ENCODE peak calls at places on chromosomes 12 and 14, in ten cellular contexts. D, A, X, M, Z, Q, T, B, Y and I are unnamed samples.

GRCh38 chr14:85366226-85366625 is 163.7 kb upstream of the FLRT2 start:
- DNase-seq in D (no peak), A (no peak), X (no peak), M (no peak), Z (no peak), Q (no peak), T (no peak), B (no peak), Y (no peak), I (no peak)

GRCh38 chr14:76541594-76542219 is 165.8 kb downstream of the ESRRB start:
- DNase-seq in D (no peak), A (no peak), X (no peak), M (peak), Z (no peak), Q (no peak), T (no peak), B (no peak), Y (no peak), I (no peak)

GRCh38 chr12:102511575-102511974 is 31.2 kb upstream of the IGF1 start:
- DNase-seq in D (no peak), A (no peak), X (no peak), M (no peak), Z (no peak), Q (no peak), T (no peak), B (no peak), Y (no peak), I (no peak)

GRCh38 chr14:80356413-80356812 is 145.1 kb upstream of the DIO2 start:
- DNase-seq in D (no peak), A (no peak), X (no peak), M (no peak), Z (peak), Q (peak), T (peak), B (no peak), Y (no peak), I (peak)

GRCh38 chr14:96249016-96249415 is 7.0 kb upstream of the BDKRB1 start:
- DNase-seq in D (no peak), A (no peak), X (no peak), M (no peak), Z (peak), Q (no peak), T (no peak), B (no peak), Y (no peak), I (no peak)

GRCh38 chr12:31204995-31205582 is 120.9 kb downstream of the SINHCAF start:
- DNase-seq in D (no peak), A (no peak), X (no peak), M (no peak), Z (peak), Q (no peak), T (peak), B (no peak), Y (no peak), I (no peak)

GRCh38 chr12:72141381-72141780 is 130.8 kb upstream of the TRHDE start:
- DNase-seq in D (no peak), A (no peak), X (no peak), M (no peak), Z (peak), Q (no peak), T (no peak), B (peak), Y (no peak), I (no peak)

GRCh38 chr12:52268212-52268611 is 6.2 kb upstream of the KRT86 start:
- DNase-seq in D (no peak), A (no peak), X (no peak), M (no peak), Z (peak), Q (no peak), T (no peak), B (no peak), Y (no peak), I (no peak)

GRCh38 chr14:77574446-77575125 is 41.9 kb downstream of the SPTLC2 start:
- DNase-seq in D (no peak), A (peak), X (no peak), M (no peak), Z (no peak), Q (no peak), T (no peak), B (no peak), Y (peak), I (no peak)

GRCh38 chr14:74569826-74570591 is 42.0 kb downstream of the LTBP2 start:
- DNase-seq in D (no peak), A (no peak), X (peak), M (no peak), Z (peak), Q (no peak), T (no peak), B (no peak), Y (no peak), I (no peak)

GRCh38 chr14:22811752-22812151 is 3.5 kb downstream of the SLC7A7 start:
- DNase-seq in D (no peak), A (no peak), X (no peak), M (no peak), Z (no peak), Q (no peak), T (no peak), B (no peak), Y (no peak), I (no peak)

GRCh38 chr12:96719671-96720362 is 187.2 kb upstream of the NEDD1 start:
- DNase-seq in D (no peak), A (peak), X (no peak), M (no peak), Z (peak), Q (peak), T (peak), B (peak), Y (no peak), I (peak)

GRCh38 chr14:63383776-63384367 is 65.1 kb upstream of the GPHB5 start:
- DNase-seq in D (no peak), A (no peak), X (no peak), M (no peak), Z (no peak), Q (no peak), T (no peak), B (peak), Y (no peak), I (no peak)

GRCh38 chr14:80576401-80576800 is 365.1 kb upstream of the DIO2 start:
- DNase-seq in D (no peak), A (no peak), X (no peak), M (no peak), Z (no peak), Q (no peak), T (no peak), B (no peak), Y (no peak), I (no peak)

GRCh38 chr14:36524874-36525745 is 5.1 kb upstream of the NKX2-1 start:
- DNase-seq in D (peak), A (peak), X (no peak), M (peak), Z (no peak), Q (no peak), T (no peak), B (no peak), Y (no peak), I (peak)

GRCh38 chr14:100350283-100350926 is 27.3 kb downstream of the SLC25A47 start:
- DNase-seq in D (no peak), A (peak), X (no peak), M (no peak), Z (no peak), Q (no peak), T (no peak), B (no peak), Y (no peak), I (no peak)

GRCh38 chr12:66143868-66144267 is 13.3 kb upstream of the LLPH start:
- DNase-seq in D (no peak), A (no peak), X (no peak), M (no peak), Z (no peak), Q (no peak), T (no peak), B (no peak), Y (no peak), I (no peak)

GRCh38 chr12:122527478-122527944 is 462 bp downstream of the KNTC1 start:
- DNase-seq in D (no peak), A (no peak), X (no peak), M (no peak), Z (peak), Q (no peak), T (peak), B (no peak), Y (no peak), I (no peak)

GRCh38 chr14:43438056-43438455 is 1069.0 kb downstream of the FSCB start:
- DNase-seq in D (no peak), A (no peak), X (no peak), M (no peak), Z (no peak), Q (no peak), T (no peak), B (no peak), Y (no peak), I (no peak)

GRCh38 chr14:45621731-45622130 is 368.7 kb upstream of the MIS18BP1 start:
- DNase-seq in D (no peak), A (no peak), X (no peak), M (no peak), Z (no peak), Q (no peak), T (no peak), B (no peak), Y (no peak), I (no peak)

GRCh38 chr14:94052662-94053061 is 26.5 kb downstream of the OTUB2 start:
- DNase-seq in D (no peak), A (no peak), X (peak), M (no peak), Z (no peak), Q (no peak), T (no peak), B (no peak), Y (no peak), I (no peak)

GRCh38 chr14:32428149-32428548 is 99.1 kb downstream of the AKAP6 start:
- DNase-seq in D (no peak), A (no peak), X (no peak), M (no peak), Z (no peak), Q (no peak), T (no peak), B (no peak), Y (no peak), I (no peak)

GRCh38 chr14:61531741-61532505 is 163.4 kb upstream of the HIF1A start:
- DNase-seq in D (no peak), A (no peak), X (no peak), M (no peak), Z (no peak), Q (no peak), T (no peak), B (no peak), Y (no peak), I (no peak)

GRCh38 chr14:68690106-68690960 is 102.5 kb downstream of the ZFP36L1 start:
- DNase-seq in D (no peak), A (no peak), X (no peak), M (no peak), Z (no peak), Q (no peak), T (no peak), B (no peak), Y (no peak), I (no peak)

GRCh38 chr12:111446044-111446581 is 40.4 kb downstream of the SH2B3 start:
- DNase-seq in D (no peak), A (no peak), X (no peak), M (peak), Z (peak), Q (peak), T (no peak), B (no peak), Y (no peak), I (no peak)

GRCh38 chr12:21499765-21500164 is 1.7 kb downstream of the RECQL start:
- DNase-seq in D (no peak), A (no peak), X (no peak), M (no peak), Z (no peak), Q (no peak), T (no peak), B (no peak), Y (no peak), I (no peak)

GRCh38 chr12:89349814-89350213 is 2.5 kb downstream of the DUSP6 start:
- DNase-seq in D (peak), A (peak), X (no peak), M (no peak), Z (peak), Q (no peak), T (peak), B (no peak), Y (peak), I (no peak)

GRCh38 chr14:104604461-104605449 is at the start of gene TMEM179:
- DNase-seq in D (peak), A (peak), X (peak), M (peak), Z (peak), Q (no peak), T (no peak), B (peak), Y (no peak), I (peak)

GRCh38 chr12:95582230-95583058 is 31.2 kb upstream of the USP44 start:
- DNase-seq in D (no peak), A (peak), X (no peak), M (no peak), Z (peak), Q (peak), T (peak), B (no peak), Y (peak), I (peak)

GRCh38 chr12:109393437-109394345 is 46.0 kb downstream of the MYO1H start:
- DNase-seq in D (peak), A (peak), X (no peak), M (no peak), Z (peak), Q (peak), T (peak), B (peak), Y (peak), I (peak)

GRCh38 chr14:94320243-94320642 is 2.9 kb downstream of the SERPINA6 start:
- DNase-seq in D (no peak), A (no peak), X (no peak), M (no peak), Z (no peak), Q (no peak), T (peak), B (no peak), Y (no peak), I (no peak)

GRCh38 chr12:53940448-53941014 is 1.9 kb downstream of the HOXC13 start:
- DNase-seq in D (no peak), A (no peak), X (no peak), M (no peak), Z (no peak), Q (no peak), T (no peak), B (no peak), Y (no peak), I (no peak)